ENCODE peak calls at places on chromosomes 13 and 19, in ten cellular contexts. Z is H9; M is stomach; A is epithelial cell of esophagus; O is EH; B is stimulated activated CD4-positive, alpha-beta T cell treated with anti-CD3 and anti-CD28 coated beads, TNF-alpha, amount 100 ng/mL, for 1 hour; P is activated naive CD4-positive, alpha-beta T cell treated with anti-CD3 and anti-CD28 coated beads, Interleukin-2, amount 50 U/mL, for 16 hours; V is IMR-90; E is Right ventricle myocardium inferior; X is ascending aorta. R is an unnamed sample.

GRCh38 chr19:14349426-14349825 is 31.8 kb upstream of the ADGRE5 start:
- DNase-seq in V (no peak), Z (no peak), P (no peak), O (no peak), E (no peak), X (no peak), B (no peak), A (no peak), M (no peak), R (no peak)

GRCh38 chr13:52454459-52454824 is 836 bp upstream of the CKAP2 start:
- DNase-seq in Z (peak), B (no peak), X (no peak), O (no peak), E (no peak), V (peak), A (peak), M (no peak), P (no peak), R (no peak)

GRCh38 chr13:48066310-48066989 is 28.5 kb downstream of the MED4 start:
- DNase-seq in Z (no peak), O (peak), B (no peak), M (no peak), X (no peak), A (peak), P (no peak), E (no peak), V (peak), R (no peak)

GRCh38 chr13:107351305-107351704 is 783.4 kb upstream of the ARGLU1 start:
- DNase-seq in P (no peak), V (peak), Z (no peak), B (no peak), M (no peak), X (no peak), A (no peak), E (no peak), O (no peak), R (no peak)

GRCh38 chr19:15315101-15315500 is 17.2 kb downstream of the BRD4 start:
- DNase-seq in M (no peak), A (peak), P (no peak), E (no peak), Z (no peak), V (no peak), X (no peak), B (no peak), O (no peak), R (no peak)

GRCh38 chr13:49932868-49933267 is 3.3 kb downstream of the SPRYD7 start:
- DNase-seq in B (no peak), M (no peak), X (no peak), A (no peak), P (no peak), V (no peak), E (no peak), Z (no peak), O (no peak), R (no peak)

GRCh38 chr13:44181938-44182337 is 191.7 kb upstream of the SERP2 start:
- DNase-seq in X (no peak), O (no peak), P (no peak), B (no peak), V (no peak), Z (no peak), E (no peak), A (peak), M (no peak), R (no peak)

GRCh38 chr13:50945669-50946068 is 36.1 kb downstream of the RNASEH2B start:
- DNase-seq in E (no peak), Z (no peak), X (no peak), A (no peak), B (no peak), O (no peak), V (no peak), P (no peak), M (no peak), R (no peak)

GRCh38 chr13:99351772-99352171 is 44.6 kb upstream of the GPR183 start:
- DNase-seq in V (no peak), P (no peak), Z (no peak), O (no peak), E (no peak), X (no peak), M (no peak), A (no peak), B (no peak), R (no peak)

GRCh38 chr13:49214917-49215376 is 5.2 kb upstream of the MLNR start:
- DNase-seq in P (peak), B (no peak), A (peak), E (peak), X (no peak), V (peak), M (peak), O (peak), Z (peak), R (peak)

GRCh38 chr19:40598121-40598917 is 2.9 kb upstream of the LTBP4 start:
- DNase-seq in V (peak), E (peak), P (peak), Z (peak), X (no peak), M (peak), O (peak), A (peak), B (no peak), R (peak)

GRCh38 chr13:105338044-105338443 is 1197.4 kb downstream of the EFNB2 start:
- DNase-seq in A (no peak), X (no peak), M (no peak), P (no peak), V (no peak), B (no peak), O (peak), E (no peak), Z (no peak), R (no peak)

GRCh38 chr13:48542581-48543341 is 9.9 kb upstream of the RCBTB2 start:
- DNase-seq in E (peak), B (no peak), P (no peak), Z (peak), V (peak), M (peak), A (no peak), X (no peak), O (peak), R (peak)

GRCh38 chr13:45105895-45106294 is 14.4 kb upstream of the GTF2F2 start:
- DNase-seq in M (no peak), X (no peak), E (no peak), Z (no peak), O (peak), P (no peak), V (peak), B (no peak), A (peak), R (no peak)

GRCh38 chr13:27619711-27620376 is 485 bp downstream of the LNX2 start:
- DNase-seq in A (no peak), P (peak), O (peak), V (peak), E (peak), B (no peak), M (no peak), Z (no peak), X (no peak), R (no peak)